ENCODE peak calls at places on chromosomes 11 and 22, in seven cellular contexts. One of them, this sample, is unnamed.

GRCh38 chr22:20319745-20320658 is at the start of gene DGCR6L:
- DNase-seq in WTC11: peak
- DNase-seq in GM23248: peak
- DNase-seq in stimulated activated CD8-positive, alpha-beta memory T cell treated with anti-CD3 and anti-CD28 coated beads, Interleukin-15, amount 100 ng/mL, for 1 hour: peak
- DNase-seq in iPS-NIHi11: peak
- DNase-seq in fibroblast of pulmonary artery: peak
- DNase-seq in amygdala: peak
- DNase-seq in this sample: peak

GRCh38 chr11:76837696-76838421 is 22.9 kb upstream of the ACER3 start:
- DNase-seq in WTC11: no peak
- DNase-seq in stimulated activated CD8-positive, alpha-beta memory T cell treated with anti-CD3 and anti-CD28 coated beads, Interleukin-15, amount 100 ng/mL, for 1 hour: no peak
- DNase-seq in amygdala: no peak
- DNase-seq in iPS-NIHi11: no peak
- DNase-seq in GM23248: no peak
- DNase-seq in fibroblast of pulmonary artery: no peak
- DNase-seq in this sample: no peak

GRCh38 chr11:5232150-5232549 is 2.1 kb downstream of the HBD start:
- DNase-seq in iPS-NIHi11: no peak
- DNase-seq in GM23248: no peak
- DNase-seq in stimulated activated CD8-positive, alpha-beta memory T cell treated with anti-CD3 and anti-CD28 coated beads, Interleukin-15, amount 100 ng/mL, for 1 hour: no peak
- DNase-seq in WTC11: no peak
- DNase-seq in amygdala: no peak
- DNase-seq in fibroblast of pulmonary artery: no peak
- DNase-seq in this sample: no peak

GRCh38 chr11:92793189-92793588 is 176.3 kb upstream of the MTNR1B start:
- DNase-seq in amygdala: no peak
- DNase-seq in stimulated activated CD8-positive, alpha-beta memory T cell treated with anti-CD3 and anti-CD28 coated beads, Interleukin-15, amount 100 ng/mL, for 1 hour: no peak
- DNase-seq in WTC11: peak
- DNase-seq in fibroblast of pulmonary artery: no peak
- DNase-seq in iPS-NIHi11: peak
- DNase-seq in GM23248: no peak
- DNase-seq in this sample: peak

GRCh38 chr11:122743949-122744876 is 88.7 kb downstream of the UBASH3B start:
- DNase-seq in WTC11: no peak
- DNase-seq in GM23248: no peak
- DNase-seq in fibroblast of pulmonary artery: no peak
- DNase-seq in iPS-NIHi11: no peak
- DNase-seq in amygdala: no peak
- DNase-seq in stimulated activated CD8-positive, alpha-beta memory T cell treated with anti-CD3 and anti-CD28 coated beads, Interleukin-15, amount 100 ng/mL, for 1 hour: peak
- DNase-seq in this sample: no peak

GRCh38 chr22:25027959-25028840 is 75.7 kb downstream of the KIAA1671 start:
- DNase-seq in stimulated activated CD8-positive, alpha-beta memory T cell treated with anti-CD3 and anti-CD28 coated beads, Interleukin-15, amount 100 ng/mL, for 1 hour: no peak
- DNase-seq in iPS-NIHi11: peak
- DNase-seq in WTC11: peak
- DNase-seq in fibroblast of pulmonary artery: peak
- DNase-seq in GM23248: peak
- DNase-seq in amygdala: no peak
- DNase-seq in this sample: peak

GRCh38 chr11:126963603-126964353 is 36.8 kb downstream of the KIRREL3 start:
- DNase-seq in stimulated activated CD8-positive, alpha-beta memory T cell treated with anti-CD3 and anti-CD28 coated beads, Interleukin-15, amount 100 ng/mL, for 1 hour: no peak
- DNase-seq in iPS-NIHi11: no peak
- DNase-seq in fibroblast of pulmonary artery: no peak
- DNase-seq in WTC11: no peak
- DNase-seq in GM23248: peak
- DNase-seq in amygdala: no peak
- DNase-seq in this sample: no peak

GRCh38 chr11:75199412-75199955 is 41.1 kb upstream of the TPBGL start:
- DNase-seq in stimulated activated CD8-positive, alpha-beta memory T cell treated with anti-CD3 and anti-CD28 coated beads, Interleukin-15, amount 100 ng/mL, for 1 hour: no peak
- DNase-seq in GM23248: no peak
- DNase-seq in WTC11: no peak
- DNase-seq in iPS-NIHi11: no peak
- DNase-seq in fibroblast of pulmonary artery: no peak
- DNase-seq in amygdala: no peak
- DNase-seq in this sample: no peak

GRCh38 chr11:15885913-15886698 is 470.2 kb downstream of the SOX6 start:
- DNase-seq in fibroblast of pulmonary artery: no peak
- DNase-seq in WTC11: no peak
- DNase-seq in GM23248: no peak
- DNase-seq in amygdala: no peak
- DNase-seq in iPS-NIHi11: no peak
- DNase-seq in stimulated activated CD8-positive, alpha-beta memory T cell treated with anti-CD3 and anti-CD28 coated beads, Interleukin-15, amount 100 ng/mL, for 1 hour: no peak
- DNase-seq in this sample: no peak

GRCh38 chr11:46402957-46403902 is 11.7 kb upstream of the CHRM4 start:
- DNase-seq in stimulated activated CD8-positive, alpha-beta memory T cell treated with anti-CD3 and anti-CD28 coated beads, Interleukin-15, amount 100 ng/mL, for 1 hour: no peak
- DNase-seq in GM23248: no peak
- DNase-seq in WTC11: no peak
- DNase-seq in iPS-NIHi11: no peak
- DNase-seq in amygdala: no peak
- DNase-seq in fibroblast of pulmonary artery: no peak
- DNase-seq in this sample: no peak

GRCh38 chr11:92642146-92642919 is 327.1 kb upstream of the MTNR1B start:
- DNase-seq in stimulated activated CD8-positive, alpha-beta memory T cell treated with anti-CD3 and anti-CD28 coated beads, Interleukin-15, amount 100 ng/mL, for 1 hour: no peak
- DNase-seq in WTC11: no peak
- DNase-seq in fibroblast of pulmonary artery: no peak
- DNase-seq in GM23248: peak
- DNase-seq in iPS-NIHi11: no peak
- DNase-seq in amygdala: no peak
- DNase-seq in this sample: no peak

GRCh38 chr11:130882138-130882551 is 34.1 kb downstream of the SNX19 start:
- DNase-seq in iPS-NIHi11: no peak
- DNase-seq in GM23248: no peak
- DNase-seq in amygdala: no peak
- DNase-seq in stimulated activated CD8-positive, alpha-beta memory T cell treated with anti-CD3 and anti-CD28 coated beads, Interleukin-15, amount 100 ng/mL, for 1 hour: no peak
- DNase-seq in WTC11: no peak
- DNase-seq in fibroblast of pulmonary artery: no peak
- DNase-seq in this sample: no peak

GRCh38 chr11:2688381-2689231 is 11.2 kb downstream of the KCNQ1OT1 start:
- DNase-seq in GM23248: no peak
- DNase-seq in stimulated activated CD8-positive, alpha-beta memory T cell treated with anti-CD3 and anti-CD28 coated beads, Interleukin-15, amount 100 ng/mL, for 1 hour: no peak
- DNase-seq in amygdala: no peak
- DNase-seq in fibroblast of pulmonary artery: no peak
- DNase-seq in iPS-NIHi11: no peak
- DNase-seq in WTC11: peak
- DNase-seq in this sample: no peak

GRCh38 chr11:114624455-114625207 is 29.0 kb upstream of the NXPE4 start:
- DNase-seq in GM23248: no peak
- DNase-seq in WTC11: no peak
- DNase-seq in fibroblast of pulmonary artery: no peak
- DNase-seq in amygdala: no peak
- DNase-seq in stimulated activated CD8-positive, alpha-beta memory T cell treated with anti-CD3 and anti-CD28 coated beads, Interleukin-15, amount 100 ng/mL, for 1 hour: no peak
- DNase-seq in iPS-NIHi11: no peak
- DNase-seq in this sample: no peak

GRCh38 chr22:44369916-44370804 is 57.4 kb upstream of the SHISAL1 start:
- DNase-seq in GM23248: no peak
- DNase-seq in stimulated activated CD8-positive, alpha-beta memory T cell treated with anti-CD3 and anti-CD28 coated beads, Interleukin-15, amount 100 ng/mL, for 1 hour: no peak
- DNase-seq in WTC11: peak
- DNase-seq in amygdala: no peak
- DNase-seq in iPS-NIHi11: no peak
- DNase-seq in fibroblast of pulmonary artery: no peak
- DNase-seq in this sample: no peak

GRCh38 chr11:10413268-10413667 is 41.8 kb upstream of the AMPD3 start:
- DNase-seq in amygdala: no peak
- DNase-seq in GM23248: no peak
- DNase-seq in WTC11: no peak
- DNase-seq in stimulated activated CD8-positive, alpha-beta memory T cell treated with anti-CD3 and anti-CD28 coated beads, Interleukin-15, amount 100 ng/mL, for 1 hour: no peak
- DNase-seq in iPS-NIHi11: no peak
- DNase-seq in fibroblast of pulmonary artery: no peak
- DNase-seq in this sample: no peak

GRCh38 chr22:27474112-27474571 is 327.4 kb downstream of the MN1 start:
- DNase-seq in fibroblast of pulmonary artery: no peak
- DNase-seq in GM23248: peak
- DNase-seq in WTC11: no peak
- DNase-seq in iPS-NIHi11: no peak
- DNase-seq in stimulated activated CD8-positive, alpha-beta memory T cell treated with anti-CD3 and anti-CD28 coated beads, Interleukin-15, amount 100 ng/mL, for 1 hour: no peak
- DNase-seq in amygdala: no peak
- DNase-seq in this sample: no peak

GRCh38 chr11:723120-723883 is 17.3 kb downstream of the EPS8L2 start:
- DNase-seq in iPS-NIHi11: peak
- DNase-seq in GM23248: peak
- DNase-seq in fibroblast of pulmonary artery: peak
- DNase-seq in WTC11: no peak
- DNase-seq in amygdala: no peak
- DNase-seq in stimulated activated CD8-positive, alpha-beta memory T cell treated with anti-CD3 and anti-CD28 coated beads, Interleukin-15, amount 100 ng/mL, for 1 hour: peak
- DNase-seq in this sample: no peak

GRCh38 chr11:96817488-96817887 is 427.7 kb downstream of the JRKL start:
- DNase-seq in amygdala: no peak
- DNase-seq in GM23248: peak
- DNase-seq in stimulated activated CD8-positive, alpha-beta memory T cell treated with anti-CD3 and anti-CD28 coated beads, Interleukin-15, amount 100 ng/mL, for 1 hour: no peak
- DNase-seq in iPS-NIHi11: no peak
- DNase-seq in WTC11: no peak
- DNase-seq in fibroblast of pulmonary artery: peak
- DNase-seq in this sample: no peak

GRCh38 chr11:126495806-126496205 is 140.3 kb downstream of the ST3GAL4 start:
- DNase-seq in WTC11: no peak
- DNase-seq in stimulated activated CD8-positive, alpha-beta memory T cell treated with anti-CD3 and anti-CD28 coated beads, Interleukin-15, amount 100 ng/mL, for 1 hour: no peak
- DNase-seq in fibroblast of pulmonary artery: no peak
- DNase-seq in GM23248: no peak
- DNase-seq in amygdala: no peak
- DNase-seq in iPS-NIHi11: no peak
- DNase-seq in this sample: no peak

GRCh38 chr11:6615882-6616585 is 3.2 kb downstream of the TPP1 start:
- DNase-seq in GM23248: peak
- DNase-seq in amygdala: no peak
- DNase-seq in stimulated activated CD8-positive, alpha-beta memory T cell treated with anti-CD3 and anti-CD28 coated beads, Interleukin-15, amount 100 ng/mL, for 1 hour: no peak
- DNase-seq in iPS-NIHi11: no peak
- DNase-seq in fibroblast of pulmonary artery: no peak
- DNase-seq in WTC11: no peak
- DNase-seq in this sample: no peak

GRCh38 chr22:21841422-21841821 is 26.0 kb downstream of the MAPK1 start:
- DNase-seq in GM23248: no peak
- DNase-seq in amygdala: no peak
- DNase-seq in stimulated activated CD8-positive, alpha-beta memory T cell treated with anti-CD3 and anti-CD28 coated beads, Interleukin-15, amount 100 ng/mL, for 1 hour: no peak
- DNase-seq in WTC11: no peak
- DNase-seq in fibroblast of pulmonary artery: no peak
- DNase-seq in iPS-NIHi11: no peak
- DNase-seq in this sample: no peak

GRCh38 chr11:68775951-68776388 is 24.6 kb upstream of the TESMIN start:
- DNase-seq in GM23248: no peak
- DNase-seq in iPS-NIHi11: no peak
- DNase-seq in stimulated activated CD8-positive, alpha-beta memory T cell treated with anti-CD3 and anti-CD28 coated beads, Interleukin-15, amount 100 ng/mL, for 1 hour: no peak
- DNase-seq in fibroblast of pulmonary artery: no peak
- DNase-seq in amygdala: no peak
- DNase-seq in WTC11: no peak
- DNase-seq in this sample: peak

GRCh38 chr11:57597971-57598830 is 716 bp downstream of the SERPING1 start:
- DNase-seq in iPS-NIHi11: peak
- DNase-seq in WTC11: peak
- DNase-seq in amygdala: peak
- DNase-seq in stimulated activated CD8-positive, alpha-beta memory T cell treated with anti-CD3 and anti-CD28 coated beads, Interleukin-15, amount 100 ng/mL, for 1 hour: no peak
- DNase-seq in fibroblast of pulmonary artery: peak
- DNase-seq in GM23248: peak
- DNase-seq in this sample: peak

GRCh38 chr11:35177370-35177769 is 38.4 kb downstream of the CD44 start:
- DNase-seq in GM23248: no peak
- DNase-seq in fibroblast of pulmonary artery: no peak
- DNase-seq in amygdala: no peak
- DNase-seq in iPS-NIHi11: no peak
- DNase-seq in stimulated activated CD8-positive, alpha-beta memory T cell treated with anti-CD3 and anti-CD28 coated beads, Interleukin-15, amount 100 ng/mL, for 1 hour: no peak
- DNase-seq in WTC11: no peak
- DNase-seq in this sample: no peak

GRCh38 chr11:128981254-128981653 is 38.6 kb upstream of the TP53AIP1 start:
- DNase-seq in fibroblast of pulmonary artery: no peak
- DNase-seq in stimulated activated CD8-positive, alpha-beta memory T cell treated with anti-CD3 and anti-CD28 coated beads, Interleukin-15, amount 100 ng/mL, for 1 hour: no peak
- DNase-seq in WTC11: no peak
- DNase-seq in iPS-NIHi11: no peak
- DNase-seq in amygdala: no peak
- DNase-seq in GM23248: no peak
- DNase-seq in this sample: no peak

GRCh38 chr22:29700206-29700948 is 19.4 kb upstream of the CABP7 start:
- DNase-seq in GM23248: peak
- DNase-seq in amygdala: no peak
- DNase-seq in iPS-NIHi11: no peak
- DNase-seq in fibroblast of pulmonary artery: no peak
- DNase-seq in WTC11: no peak
- DNase-seq in stimulated activated CD8-positive, alpha-beta memory T cell treated with anti-CD3 and anti-CD28 coated beads, Interleukin-15, amount 100 ng/mL, for 1 hour: no peak
- DNase-seq in this sample: no peak

GRCh38 chr11:131910491-131911387 is 540.3 kb downstream of the NTM start:
- DNase-seq in stimulated activated CD8-positive, alpha-beta memory T cell treated with anti-CD3 and anti-CD28 coated beads, Interleukin-15, amount 100 ng/mL, for 1 hour: no peak
- DNase-seq in GM23248: peak
- DNase-seq in fibroblast of pulmonary artery: peak
- DNase-seq in iPS-NIHi11: peak
- DNase-seq in WTC11: peak
- DNase-seq in amygdala: no peak
- DNase-seq in this sample: peak

GRCh38 chr11:14980854-14981253 is 8.7 kb upstream of the CALCA start:
- DNase-seq in WTC11: no peak
- DNase-seq in GM23248: peak
- DNase-seq in amygdala: no peak
- DNase-seq in iPS-NIHi11: no peak
- DNase-seq in stimulated activated CD8-positive, alpha-beta memory T cell treated with anti-CD3 and anti-CD28 coated beads, Interleukin-15, amount 100 ng/mL, for 1 hour: no peak
- DNase-seq in fibroblast of pulmonary artery: peak
- DNase-seq in this sample: no peak

GRCh38 chr11:55902308-55902707 is 12.1 kb downstream of the OR5W2 start:
- DNase-seq in WTC11: no peak
- DNase-seq in stimulated activated CD8-positive, alpha-beta memory T cell treated with anti-CD3 and anti-CD28 coated beads, Interleukin-15, amount 100 ng/mL, for 1 hour: no peak
- DNase-seq in fibroblast of pulmonary artery: no peak
- DNase-seq in iPS-NIHi11: no peak
- DNase-seq in GM23248: no peak
- DNase-seq in amygdala: no peak
- DNase-seq in this sample: no peak

GRCh38 chr11:9840460-9841004 is 176.7 kb downstream of the SWAP70 start:
- DNase-seq in iPS-NIHi11: no peak
- DNase-seq in fibroblast of pulmonary artery: no peak
- DNase-seq in GM23248: no peak
- DNase-seq in stimulated activated CD8-positive, alpha-beta memory T cell treated with anti-CD3 and anti-CD28 coated beads, Interleukin-15, amount 100 ng/mL, for 1 hour: no peak
- DNase-seq in amygdala: no peak
- DNase-seq in WTC11: no peak
- DNase-seq in this sample: no peak

GRCh38 chr11:19241260-19242183 is 777 bp upstream of the E2F8 start:
- DNase-seq in fibroblast of pulmonary artery: no peak
- DNase-seq in iPS-NIHi11: peak
- DNase-seq in stimulated activated CD8-positive, alpha-beta memory T cell treated with anti-CD3 and anti-CD28 coated beads, Interleukin-15, amount 100 ng/mL, for 1 hour: no peak
- DNase-seq in GM23248: peak
- DNase-seq in WTC11: peak
- DNase-seq in amygdala: no peak
- DNase-seq in this sample: peak

GRCh38 chr11:3614742-3615171 is 27.0 kb downstream of the ART5 start:
- DNase-seq in GM23248: peak
- DNase-seq in stimulated activated CD8-positive, alpha-beta memory T cell treated with anti-CD3 and anti-CD28 coated beads, Interleukin-15, amount 100 ng/mL, for 1 hour: no peak
- DNase-seq in amygdala: no peak
- DNase-seq in WTC11: no peak
- DNase-seq in fibroblast of pulmonary artery: no peak
- DNase-seq in iPS-NIHi11: no peak
- DNase-seq in this sample: peak

GRCh38 chr11:74783241-74783871 is 34.7 kb downstream of the RNF169 start:
- DNase-seq in stimulated activated CD8-positive, alpha-beta memory T cell treated with anti-CD3 and anti-CD28 coated beads, Interleukin-15, amount 100 ng/mL, for 1 hour: no peak
- DNase-seq in GM23248: peak
- DNase-seq in fibroblast of pulmonary artery: peak
- DNase-seq in iPS-NIHi11: no peak
- DNase-seq in amygdala: no peak
- DNase-seq in WTC11: no peak
- DNase-seq in this sample: no peak

This sample was measured in ELF-1.